ENCODE peak calls at places on chromosomes 4 and X, in ten cellular contexts. One of them, this sample, is unnamed.

GRCh38 chr4:140755811-140756291 is 334 bp downstream of the TBC1D9 start:
- DNase-seq in NB4: no peak
- DNase-seq in RPMI8226: peak; percentile 54
- DNase-seq in H4: no peak
- DNase-seq in caudate nucleus: no peak
- DNase-seq in memory B cell: peak; percentile 52
- DNase-seq in HS-5: no peak
- DNase-seq in natural killer cell: no peak
- DNase-seq in brain microvascular endothelial cell: no peak
- DNase-seq in hypothalamus: no peak
- DNase-seq in this sample: peak; percentile 40

GRCh38 chrX:68648960-68649359 is 1.5 kb downstream of the STARD8 start:
- DNase-seq in RPMI8226: no peak
- DNase-seq in HS-5: no peak
- DNase-seq in hypothalamus: no peak
- DNase-seq in brain microvascular endothelial cell: no peak
- DNase-seq in caudate nucleus: no peak
- DNase-seq in memory B cell: no peak
- DNase-seq in NB4: no peak
- DNase-seq in H4: no peak
- DNase-seq in natural killer cell: no peak
- DNase-seq in this sample: no peak

GRCh38 chr4:8602686-8603430 is 10.3 kb downstream of the CPZ start:
- DNase-seq in memory B cell: no peak
- DNase-seq in natural killer cell: no peak
- DNase-seq in NB4: peak; percentile 63
- DNase-seq in brain microvascular endothelial cell: no peak
- DNase-seq in H4: no peak
- DNase-seq in caudate nucleus: no peak
- DNase-seq in RPMI8226: no peak
- DNase-seq in HS-5: no peak
- DNase-seq in hypothalamus: no peak
- DNase-seq in this sample: no peak

GRCh38 chrX:65688403-65688881 is 21.0 kb downstream of the MSN start:
- DNase-seq in H4: no peak
- DNase-seq in brain microvascular endothelial cell: no peak
- DNase-seq in caudate nucleus: no peak
- DNase-seq in RPMI8226: no peak
- DNase-seq in memory B cell: no peak
- DNase-seq in HS-5: no peak
- DNase-seq in hypothalamus: no peak
- DNase-seq in NB4: peak; percentile 74
- DNase-seq in natural killer cell: no peak
- DNase-seq in this sample: no peak

GRCh38 chr4:101961144-101961543 is 170.6 kb downstream of the BANK1 start:
- DNase-seq in RPMI8226: no peak
- DNase-seq in memory B cell: no peak
- DNase-seq in NB4: no peak
- DNase-seq in HS-5: no peak
- DNase-seq in natural killer cell: no peak
- DNase-seq in hypothalamus: no peak
- DNase-seq in H4: peak; percentile 53
- DNase-seq in caudate nucleus: no peak
- DNase-seq in brain microvascular endothelial cell: peak; percentile 39
- DNase-seq in this sample: peak; percentile 8

GRCh38 chr4:181860668-181861067 is 382.5 kb upstream of the TENM3 start:
- DNase-seq in H4: no peak
- DNase-seq in NB4: no peak
- DNase-seq in brain microvascular endothelial cell: no peak
- DNase-seq in hypothalamus: no peak
- DNase-seq in caudate nucleus: no peak
- DNase-seq in natural killer cell: no peak
- DNase-seq in RPMI8226: no peak
- DNase-seq in HS-5: no peak
- DNase-seq in memory B cell: no peak
- DNase-seq in this sample: no peak

GRCh38 chr4:133152330-133152791 is 3.3 kb downstream of the PCDH10 start:
- DNase-seq in hypothalamus: no peak
- DNase-seq in caudate nucleus: peak; percentile 8
- DNase-seq in brain microvascular endothelial cell: no peak
- DNase-seq in natural killer cell: no peak
- DNase-seq in H4: peak; percentile 6
- DNase-seq in RPMI8226: no peak
- DNase-seq in memory B cell: no peak
- DNase-seq in HS-5: no peak
- DNase-seq in NB4: no peak
- DNase-seq in this sample: peak; percentile 5

GRCh38 chr4:100286601-100287000 is 96.3 kb upstream of the DDIT4L start:
- DNase-seq in NB4: no peak
- DNase-seq in H4: no peak
- DNase-seq in memory B cell: no peak
- DNase-seq in hypothalamus: no peak
- DNase-seq in natural killer cell: no peak
- DNase-seq in brain microvascular endothelial cell: no peak
- DNase-seq in HS-5: no peak
- DNase-seq in caudate nucleus: no peak
- DNase-seq in RPMI8226: no peak
- DNase-seq in this sample: no peak

GRCh38 chr4:67658302-67658701 is 42.7 kb downstream of the UBA6 start:
- DNase-seq in hypothalamus: no peak
- DNase-seq in HS-5: no peak
- DNase-seq in brain microvascular endothelial cell: no peak
- DNase-seq in H4: no peak
- DNase-seq in RPMI8226: no peak
- DNase-seq in caudate nucleus: no peak
- DNase-seq in memory B cell: no peak
- DNase-seq in natural killer cell: no peak
- DNase-seq in NB4: no peak
- DNase-seq in this sample: no peak

GRCh38 chrX:55713635-55714034 is 3.9 kb upstream of the RRAGB start:
- DNase-seq in RPMI8226: no peak
- DNase-seq in HS-5: no peak
- DNase-seq in natural killer cell: no peak
- DNase-seq in H4: no peak
- DNase-seq in memory B cell: no peak
- DNase-seq in caudate nucleus: no peak
- DNase-seq in NB4: no peak
- DNase-seq in hypothalamus: no peak
- DNase-seq in brain microvascular endothelial cell: no peak
- DNase-seq in this sample: no peak

GRCh38 chrX:23287191-23287764 is 47.4 kb upstream of the PTCHD1 start:
- DNase-seq in HS-5: no peak
- DNase-seq in H4: no peak
- DNase-seq in brain microvascular endothelial cell: no peak
- DNase-seq in hypothalamus: no peak
- DNase-seq in natural killer cell: no peak
- DNase-seq in memory B cell: no peak
- DNase-seq in NB4: no peak
- DNase-seq in caudate nucleus: no peak
- DNase-seq in RPMI8226: no peak
- DNase-seq in this sample: no peak

GRCh38 chr4:156378053-156378665 is 424.5 kb upstream of the CTSO start:
- DNase-seq in H4: peak; percentile 40
- DNase-seq in hypothalamus: no peak
- DNase-seq in NB4: peak; percentile 45
- DNase-seq in memory B cell: no peak
- DNase-seq in brain microvascular endothelial cell: peak; percentile 38
- DNase-seq in RPMI8226: peak; percentile 15
- DNase-seq in caudate nucleus: no peak
- DNase-seq in HS-5: no peak
- DNase-seq in natural killer cell: no peak
- DNase-seq in this sample: peak; percentile 57

GRCh38 chr4:28948501-28948900 is 1771.7 kb upstream of the PCDH7 start:
- DNase-seq in brain microvascular endothelial cell: no peak
- DNase-seq in NB4: no peak
- DNase-seq in memory B cell: no peak
- DNase-seq in RPMI8226: no peak
- DNase-seq in HS-5: no peak
- DNase-seq in H4: no peak
- DNase-seq in caudate nucleus: no peak
- DNase-seq in natural killer cell: no peak
- DNase-seq in hypothalamus: no peak
- DNase-seq in this sample: no peak

GRCh38 chr4:153529646-153530045 is 63.5 kb downstream of the TMEM131L start:
- DNase-seq in brain microvascular endothelial cell: no peak
- DNase-seq in memory B cell: no peak
- DNase-seq in H4: no peak
- DNase-seq in RPMI8226: no peak
- DNase-seq in hypothalamus: no peak
- DNase-seq in caudate nucleus: no peak
- DNase-seq in natural killer cell: no peak
- DNase-seq in NB4: peak; percentile 58
- DNase-seq in HS-5: no peak
- DNase-seq in this sample: no peak

GRCh38 chr4:183353557-183353956 is 31.3 kb upstream of the CLDN24 start:
- DNase-seq in caudate nucleus: no peak
- DNase-seq in memory B cell: no peak
- DNase-seq in HS-5: no peak
- DNase-seq in brain microvascular endothelial cell: no peak
- DNase-seq in NB4: no peak
- DNase-seq in hypothalamus: no peak
- DNase-seq in H4: no peak
- DNase-seq in natural killer cell: no peak
- DNase-seq in RPMI8226: no peak
- DNase-seq in this sample: no peak

GRCh38 chr4:2964077-2964471 is 703 bp downstream of the GRK4 start:
- DNase-seq in brain microvascular endothelial cell: no peak
- DNase-seq in hypothalamus: no peak
- DNase-seq in natural killer cell: no peak
- DNase-seq in RPMI8226: no peak
- DNase-seq in memory B cell: no peak
- DNase-seq in H4: no peak
- DNase-seq in caudate nucleus: no peak
- DNase-seq in HS-5: no peak
- DNase-seq in NB4: peak; percentile 49
- DNase-seq in this sample: no peak

GRCh38 chr4:145302725-145303124 is 122.3 kb upstream of the OTUD4 start:
- DNase-seq in hypothalamus: no peak
- DNase-seq in HS-5: no peak
- DNase-seq in caudate nucleus: no peak
- DNase-seq in brain microvascular endothelial cell: no peak
- DNase-seq in H4: no peak
- DNase-seq in memory B cell: no peak
- DNase-seq in NB4: no peak
- DNase-seq in natural killer cell: no peak
- DNase-seq in RPMI8226: no peak
- DNase-seq in this sample: no peak

GRCh38 chr4:177385576-177386320 is 56.5 kb downstream of the AGA start:
- DNase-seq in H4: no peak
- DNase-seq in hypothalamus: no peak
- DNase-seq in brain microvascular endothelial cell: no peak
- DNase-seq in natural killer cell: no peak
- DNase-seq in memory B cell: no peak
- DNase-seq in HS-5: no peak
- DNase-seq in caudate nucleus: no peak
- DNase-seq in NB4: no peak
- DNase-seq in RPMI8226: no peak
- DNase-seq in this sample: no peak

GRCh38 chr4:109434793-109435080 is 1.1 kb downstream of the SEC24B start:
- DNase-seq in RPMI8226: no peak
- DNase-seq in brain microvascular endothelial cell: no peak
- DNase-seq in HS-5: no peak
- DNase-seq in hypothalamus: no peak
- DNase-seq in memory B cell: no peak
- DNase-seq in NB4: no peak
- DNase-seq in natural killer cell: no peak
- DNase-seq in H4: no peak
- DNase-seq in caudate nucleus: no peak
- DNase-seq in this sample: no peak

GRCh38 chr4:138851626-138852443 is 163.7 kb upstream of the NOCT start:
- DNase-seq in NB4: no peak
- DNase-seq in RPMI8226: no peak
- DNase-seq in HS-5: no peak
- DNase-seq in brain microvascular endothelial cell: no peak
- DNase-seq in memory B cell: no peak
- DNase-seq in natural killer cell: no peak
- DNase-seq in H4: no peak
- DNase-seq in hypothalamus: no peak
- DNase-seq in caudate nucleus: peak; percentile 5
- DNase-seq in this sample: no peak

GRCh38 chrX:120334137-120334536 is 22.9 kb upstream of the TMEM255A start:
- DNase-seq in memory B cell: no peak
- DNase-seq in HS-5: no peak
- DNase-seq in NB4: peak; percentile 20
- DNase-seq in hypothalamus: no peak
- DNase-seq in H4: no peak
- DNase-seq in brain microvascular endothelial cell: no peak
- DNase-seq in RPMI8226: no peak
- DNase-seq in natural killer cell: no peak
- DNase-seq in caudate nucleus: no peak
- DNase-seq in this sample: no peak

GRCh38 chrX:3603026-3603661 is 110.3 kb downstream of the PRKX start:
- DNase-seq in H4: no peak
- DNase-seq in hypothalamus: no peak
- DNase-seq in RPMI8226: no peak
- DNase-seq in NB4: no peak
- DNase-seq in brain microvascular endothelial cell: no peak
- DNase-seq in caudate nucleus: no peak
- DNase-seq in memory B cell: no peak
- DNase-seq in natural killer cell: no peak
- DNase-seq in HS-5: no peak
- DNase-seq in this sample: no peak

This sample was measured in Daoy.